ENCODE peak calls at places on chromosomes 6 and 20, in seven cellular contexts. One of them, this sample, is unnamed.

GRCh38 chr6:126396131-126396530 is 56.2 kb downstream of the CENPW start:
- DNase-seq in ovary: no peak
- DNase-seq in upper lobe of right lung: no peak
- DNase-seq in HepG2: no peak
- DNase-seq in AG04450: no peak
- DNase-seq in aorta: no peak
- DNase-seq in left ventricle myocardium inferior: no peak
- DNase-seq in this sample: no peak

GRCh38 chr6:129440691-129441090 is 269.3 kb downstream of the ARHGAP18 start:
- DNase-seq in ovary: no peak
- DNase-seq in upper lobe of right lung: no peak
- DNase-seq in HepG2: no peak
- DNase-seq in AG04450: no peak
- DNase-seq in aorta: no peak
- DNase-seq in left ventricle myocardium inferior: no peak
- DNase-seq in this sample: no peak

GRCh38 chr20:58310291-58310782 is 822 bp downstream of the RAB22A start:
- DNase-seq in ovary: no peak
- DNase-seq in upper lobe of right lung: no peak
- DNase-seq in HepG2: peak
- DNase-seq in AG04450: no peak
- DNase-seq in aorta: no peak
- DNase-seq in left ventricle myocardium inferior: no peak
- DNase-seq in this sample: no peak

GRCh38 chr6:154738561-154738961 is 5.3 kb downstream of the SCAF8 start:
- DNase-seq in ovary: no peak
- DNase-seq in upper lobe of right lung: no peak
- DNase-seq in HepG2: no peak
- DNase-seq in AG04450: no peak
- DNase-seq in aorta: no peak
- DNase-seq in left ventricle myocardium inferior: no peak
- DNase-seq in this sample: no peak

GRCh38 chr6:169536446-169537170 is 165.2 kb downstream of the WDR27 start:
- DNase-seq in ovary: no peak
- DNase-seq in upper lobe of right lung: no peak
- DNase-seq in HepG2: peak
- DNase-seq in AG04450: peak
- DNase-seq in aorta: no peak
- DNase-seq in left ventricle myocardium inferior: no peak
- DNase-seq in this sample: no peak

GRCh38 chr6:157982297-157982579 is 575 bp downstream of the SYNJ2 start:
- DNase-seq in ovary: no peak
- DNase-seq in upper lobe of right lung: peak
- DNase-seq in HepG2: peak
- DNase-seq in AG04450: no peak
- DNase-seq in aorta: no peak
- DNase-seq in left ventricle myocardium inferior: no peak
- DNase-seq in this sample: no peak

GRCh38 chr6:112603726-112604125 is 256.6 kb downstream of the RFPL4B start:
- DNase-seq in ovary: no peak
- DNase-seq in upper lobe of right lung: no peak
- DNase-seq in HepG2: no peak
- DNase-seq in AG04450: no peak
- DNase-seq in aorta: no peak
- DNase-seq in left ventricle myocardium inferior: no peak
- DNase-seq in this sample: no peak

GRCh38 chr20:44166008-44166407 is 21.0 kb downstream of the JPH2 start:
- DNase-seq in ovary: no peak
- DNase-seq in upper lobe of right lung: no peak
- DNase-seq in HepG2: peak
- DNase-seq in AG04450: no peak
- DNase-seq in aorta: no peak
- DNase-seq in left ventricle myocardium inferior: no peak
- DNase-seq in this sample: no peak

GRCh38 chr6:69917834-69918233 is 51.5 kb downstream of the COL19A1 start:
- DNase-seq in ovary: no peak
- DNase-seq in upper lobe of right lung: no peak
- DNase-seq in HepG2: no peak
- DNase-seq in AG04450: no peak
- DNase-seq in aorta: no peak
- DNase-seq in left ventricle myocardium inferior: no peak
- DNase-seq in this sample: no peak

GRCh38 chr6:166436195-166437139 is 53.7 kb upstream of the MPC1 start:
- DNase-seq in ovary: no peak
- DNase-seq in upper lobe of right lung: peak
- DNase-seq in HepG2: no peak
- DNase-seq in AG04450: no peak
- DNase-seq in aorta: no peak
- DNase-seq in left ventricle myocardium inferior: no peak
- DNase-seq in this sample: no peak

GRCh38 chr6:143517447-143517773 is 5.9 kb upstream of the FUCA2 start:
- DNase-seq in ovary: no peak
- DNase-seq in upper lobe of right lung: no peak
- DNase-seq in HepG2: no peak
- DNase-seq in AG04450: no peak
- DNase-seq in aorta: no peak
- DNase-seq in left ventricle myocardium inferior: no peak
- DNase-seq in this sample: no peak

DNA sequence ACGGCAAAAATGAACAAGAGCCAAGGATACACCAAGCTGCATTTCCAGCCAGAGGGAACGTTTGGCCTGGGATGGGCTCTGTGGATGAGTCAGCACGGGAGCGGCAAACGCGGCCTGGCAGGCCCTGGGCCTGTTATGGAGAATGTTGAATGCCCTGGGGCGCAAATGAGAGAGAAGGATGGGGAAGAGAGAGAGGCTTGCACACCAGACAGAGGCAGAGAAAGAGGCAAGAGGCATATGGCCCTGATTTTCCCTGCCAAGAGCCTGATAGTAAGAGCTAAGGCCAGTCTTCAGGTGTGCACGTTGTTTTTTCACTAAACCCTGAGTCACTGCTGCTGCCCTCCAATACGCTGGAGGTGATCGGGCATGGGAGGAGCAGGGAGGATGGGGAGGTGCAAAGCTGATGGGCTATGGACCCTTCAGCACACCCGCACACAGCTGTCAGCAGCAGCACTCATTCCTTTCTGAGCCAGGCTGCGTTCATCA is 61.5 kb upstream of the SLC22A23 start:
- DNase-seq in ovary: no peak
- DNase-seq in upper lobe of right lung: no peak
- DNase-seq in HepG2: peak
- DNase-seq in AG04450: peak
- DNase-seq in aorta: peak
- DNase-seq in left ventricle myocardium inferior: no peak
- DNase-seq in this sample: no peak
- H3K27ac ChIP-seq in ovary: no peak
- H3K27ac ChIP-seq in upper lobe of right lung: no peak
- H3K27ac ChIP-seq in HepG2: no peak
- H3K27ac ChIP-seq in AG04450: peak
- H3K27ac ChIP-seq in aorta: no peak
- H3K27ac ChIP-seq in left ventricle myocardium inferior: no peak
- H3K27ac ChIP-seq in this sample: no peak

GRCh38 chr20:8940311-8940710 is 128.6 kb upstream of the PLCB4 start:
- DNase-seq in ovary: no peak
- DNase-seq in upper lobe of right lung: no peak
- DNase-seq in HepG2: no peak
- DNase-seq in AG04450: no peak
- DNase-seq in aorta: no peak
- DNase-seq in left ventricle myocardium inferior: no peak
- DNase-seq in this sample: no peak

GRCh38 chr20:8951136-8951535 is 117.8 kb upstream of the PLCB4 start:
- DNase-seq in ovary: no peak
- DNase-seq in upper lobe of right lung: no peak
- DNase-seq in HepG2: no peak
- DNase-seq in AG04450: no peak
- DNase-seq in aorta: no peak
- DNase-seq in left ventricle myocardium inferior: no peak
- DNase-seq in this sample: no peak

GRCh38 chr20:8943638-8944037 is 125.2 kb upstream of the PLCB4 start:
- DNase-seq in ovary: no peak
- DNase-seq in upper lobe of right lung: no peak
- DNase-seq in HepG2: no peak
- DNase-seq in AG04450: no peak
- DNase-seq in aorta: no peak
- DNase-seq in left ventricle myocardium inferior: no peak
- DNase-seq in this sample: no peak

GRCh38 chr20:8946036-8946926 is 122.6 kb upstream of the PLCB4 start:
- DNase-seq in ovary: no peak
- DNase-seq in upper lobe of right lung: no peak
- DNase-seq in HepG2: no peak
- DNase-seq in AG04450: no peak
- DNase-seq in aorta: no peak
- DNase-seq in left ventricle myocardium inferior: no peak
- DNase-seq in this sample: no peak
- H3K27ac ChIP-seq in ovary: no peak
- H3K27ac ChIP-seq in upper lobe of right lung: no peak
- H3K27ac ChIP-seq in HepG2: no peak
- H3K27ac ChIP-seq in AG04450: no peak
- H3K27ac ChIP-seq in aorta: no peak
- H3K27ac ChIP-seq in left ventricle myocardium inferior: peak
- H3K27ac ChIP-seq in this sample: no peak

GRCh38 chr6:165109011-165109410 is 200.4 kb downstream of the C6orf118 start:
- DNase-seq in ovary: no peak
- DNase-seq in upper lobe of right lung: no peak
- DNase-seq in HepG2: no peak
- DNase-seq in AG04450: no peak
- DNase-seq in aorta: no peak
- DNase-seq in left ventricle myocardium inferior: no peak
- DNase-seq in this sample: no peak

GRCh38 chr6:165106261-165106660 is 203.1 kb downstream of the C6orf118 start:
- DNase-seq in ovary: no peak
- DNase-seq in upper lobe of right lung: no peak
- DNase-seq in HepG2: no peak
- DNase-seq in AG04450: no peak
- DNase-seq in aorta: no peak
- DNase-seq in left ventricle myocardium inferior: no peak
- DNase-seq in this sample: no peak

GRCh38 chr6:165110871-165111270 is 198.5 kb downstream of the C6orf118 start:
- DNase-seq in ovary: no peak
- DNase-seq in upper lobe of right lung: no peak
- DNase-seq in HepG2: no peak
- DNase-seq in AG04450: no peak
- DNase-seq in aorta: no peak
- DNase-seq in left ventricle myocardium inferior: no peak
- DNase-seq in this sample: no peak
- H3K27ac ChIP-seq in ovary: no peak
- H3K27ac ChIP-seq in upper lobe of right lung: no peak
- H3K27ac ChIP-seq in HepG2: no peak
- H3K27ac ChIP-seq in AG04450: no peak
- H3K27ac ChIP-seq in aorta: no peak
- H3K27ac ChIP-seq in left ventricle myocardium inferior: no peak
- H3K27ac ChIP-seq in this sample: no peak

GRCh38 chr6:30742316-30743098 is at the start of gene FLOT1:
- DNase-seq in ovary: peak
- DNase-seq in upper lobe of right lung: peak
- DNase-seq in HepG2: peak
- DNase-seq in AG04450: peak
- DNase-seq in aorta: peak
- DNase-seq in left ventricle myocardium inferior: peak
- DNase-seq in this sample: peak

GRCh38 chr6:30743099-30744053 is 889 bp upstream of the FLOT1 start:
- DNase-seq in ovary: peak
- DNase-seq in upper lobe of right lung: peak
- DNase-seq in HepG2: no peak
- DNase-seq in AG04450: no peak
- DNase-seq in aorta: no peak
- DNase-seq in left ventricle myocardium inferior: no peak
- DNase-seq in this sample: no peak

GRCh38 chr6:30740540-30740870 is 2.0 kb downstream of the FLOT1 start:
- DNase-seq in ovary: no peak
- DNase-seq in upper lobe of right lung: no peak
- DNase-seq in HepG2: no peak
- DNase-seq in AG04450: no peak
- DNase-seq in aorta: no peak
- DNase-seq in left ventricle myocardium inferior: no peak
- DNase-seq in this sample: no peak

GRCh38 chr6:30741789-30742315 is 635 bp downstream of the FLOT1 start:
- DNase-seq in ovary: no peak
- DNase-seq in upper lobe of right lung: no peak
- DNase-seq in HepG2: no peak
- DNase-seq in AG04450: no peak
- DNase-seq in aorta: no peak
- DNase-seq in left ventricle myocardium inferior: peak
- DNase-seq in this sample: no peak

DNA sequence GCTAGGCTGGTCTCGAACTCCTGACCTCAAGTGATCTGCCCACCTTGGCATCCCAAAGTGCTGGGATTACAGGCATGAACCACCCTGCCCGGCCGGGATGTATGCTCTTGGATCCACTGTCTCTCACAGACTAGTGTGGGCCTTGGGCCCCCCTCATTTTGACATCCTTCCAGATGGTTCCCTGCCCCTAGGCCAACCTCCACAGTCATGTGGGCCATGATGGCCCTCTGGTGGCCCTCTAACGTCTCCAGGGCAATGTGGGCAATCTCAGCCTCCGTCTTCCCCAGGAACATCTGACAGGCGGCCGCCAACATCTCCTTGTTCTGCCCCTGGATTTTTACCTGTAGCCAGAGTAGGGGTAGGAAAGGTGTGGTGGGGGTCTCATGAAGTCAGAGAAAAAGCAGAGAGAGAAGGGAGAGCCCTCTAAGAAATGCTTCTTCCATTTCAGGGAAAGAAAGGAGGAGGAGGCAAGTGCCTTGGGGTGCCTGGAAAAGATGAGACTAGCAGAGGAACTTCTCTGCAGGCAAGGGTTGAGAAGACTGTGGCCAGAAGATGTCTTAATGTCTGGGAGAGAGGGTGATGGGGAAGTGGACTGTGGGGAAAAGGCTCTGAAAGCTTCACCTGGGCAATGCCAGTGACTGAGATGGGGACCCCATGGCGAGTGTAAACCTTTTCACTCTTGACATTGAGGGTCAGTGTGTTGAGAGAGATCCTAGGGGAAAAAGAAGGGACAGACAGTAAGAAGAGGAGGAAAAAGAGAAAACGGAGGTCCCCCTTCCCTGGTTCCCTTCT is 1.3 kb downstream of the FLOT1 start:
- DNase-seq in ovary: no peak
- DNase-seq in upper lobe of right lung: no peak
- DNase-seq in HepG2: no peak
- DNase-seq in AG04450: no peak
- DNase-seq in aorta: no peak
- DNase-seq in left ventricle myocardium inferior: no peak
- DNase-seq in this sample: no peak
- H3K27ac ChIP-seq in ovary: peak
- H3K27ac ChIP-seq in upper lobe of right lung: peak
- H3K27ac ChIP-seq in HepG2: peak
- H3K27ac ChIP-seq in AG04450: peak
- H3K27ac ChIP-seq in aorta: peak
- H3K27ac ChIP-seq in left ventricle myocardium inferior: peak
- H3K27ac ChIP-seq in this sample: peak

This sample was measured in substantia nigra.